ENCODE peak calls at places on chromosomes 13 and 19, in four cellular contexts. D is endothelial cell of umbilical vein, H is spleen, O is suprapubic skin. P is an unnamed sample.

GRCh38 chr19:6481541-6482342 is at the start of gene DENND1C:
- DNase-seq in D (peak; percentile 12), H (peak; percentile 95), O (no peak), P (peak; percentile 46)

GRCh38 chr19:5122671-5123409 is 153.9 kb downstream of the KDM4B start:
- DNase-seq in D (no peak), H (no peak), O (no peak), P (no peak)

GRCh38 chr19:3522421-3523360 is 16.3 kb upstream of the TEKTIP1 start:
- DNase-seq in D (no peak), H (no peak), O (peak; percentile 58), P (no peak)

GRCh38 chr13:49066856-49067255 is 91.1 kb downstream of the FNDC3A start:
- DNase-seq in D (no peak), H (no peak), O (no peak), P (no peak)

GRCh38 chr13:112248406-112248760 is 127.8 kb upstream of the SPACA7 start:
- DNase-seq in D (no peak), H (peak; percentile 38), O (no peak), P (no peak)

GRCh38 chr19:37370880-37371661 is at the start of gene ZNF527:
- DNase-seq in D (peak; percentile 98), H (peak; percentile 98), O (peak; percentile 97), P (peak; percentile 98)

GRCh38 chr19:13001502-13002388 is 6.5 kb downstream of the NFIX start:
- DNase-seq in D (no peak), H (no peak), O (peak; percentile 90), P (no peak)

GRCh38 chr13:83048419-83048818 is 833.9 kb downstream of the SLITRK1 start:
- DNase-seq in D (no peak), H (no peak), O (no peak), P (no peak)

GRCh38 chr13:44238011-44238421 is 135.6 kb upstream of the SERP2 start:
- DNase-seq in D (no peak), H (no peak), O (no peak), P (no peak)

GRCh38 chr19:48760514-48761221 is 5.3 kb downstream of the FGF21 start:
- DNase-seq in D (peak; percentile 48), H (no peak), O (no peak), P (no peak)

GRCh38 chr13:51494151-51494550 is 41.3 kb upstream of the INTS6 start:
- DNase-seq in D (no peak), H (no peak), O (no peak), P (no peak)

GRCh38 chr19:50779504-50780457 is 9.5 kb downstream of the GPR32 start:
- DNase-seq in D (no peak), H (no peak), O (no peak), P (no peak)

GRCh38 chr19:40948580-40949299 is 42.3 kb upstream of the CYP2B6 start:
- DNase-seq in D (no peak), H (no peak), O (no peak), P (no peak)

GRCh38 chr13:51681037-51681678 is 96.9 kb downstream of the WDFY2 start:
- DNase-seq in D (no peak), H (no peak), O (no peak), P (no peak)

DNA sequence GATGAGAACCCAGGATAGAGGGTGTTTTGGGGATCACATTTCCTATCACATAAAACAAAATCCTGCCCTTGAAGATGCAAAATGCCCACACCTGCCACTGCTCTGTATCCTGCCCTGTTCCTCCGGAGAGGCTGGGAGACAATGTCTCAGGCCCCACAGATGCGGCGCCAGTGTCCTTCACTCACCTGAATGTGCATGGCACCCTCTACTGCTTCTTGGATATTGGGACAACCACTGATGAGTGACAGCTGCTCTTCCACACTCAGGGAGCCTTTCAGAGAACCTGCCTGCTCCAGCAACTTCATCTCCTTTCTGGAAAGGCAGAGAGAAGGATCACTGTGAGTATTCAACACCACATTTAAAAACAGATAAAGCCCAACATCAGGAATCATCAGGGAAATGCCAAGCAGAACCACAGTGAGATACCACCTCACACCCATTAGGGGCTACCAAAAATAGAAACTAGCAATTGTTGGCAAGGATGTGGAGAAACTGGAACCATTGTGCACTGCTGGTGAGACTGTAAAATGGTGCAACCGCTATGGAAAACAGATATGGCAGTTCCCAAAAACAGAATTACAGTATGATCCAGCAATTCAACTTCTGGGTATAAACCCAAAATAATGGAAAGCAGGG is 36.4 kb downstream of the CRYL1 start:
- DNase-seq in D (no peak), H (no peak), O (no peak), P (no peak)
- TF ChIP-seq POLR2A in D (no peak), H (no peak), O (no peak), P (no peak)

DNA sequence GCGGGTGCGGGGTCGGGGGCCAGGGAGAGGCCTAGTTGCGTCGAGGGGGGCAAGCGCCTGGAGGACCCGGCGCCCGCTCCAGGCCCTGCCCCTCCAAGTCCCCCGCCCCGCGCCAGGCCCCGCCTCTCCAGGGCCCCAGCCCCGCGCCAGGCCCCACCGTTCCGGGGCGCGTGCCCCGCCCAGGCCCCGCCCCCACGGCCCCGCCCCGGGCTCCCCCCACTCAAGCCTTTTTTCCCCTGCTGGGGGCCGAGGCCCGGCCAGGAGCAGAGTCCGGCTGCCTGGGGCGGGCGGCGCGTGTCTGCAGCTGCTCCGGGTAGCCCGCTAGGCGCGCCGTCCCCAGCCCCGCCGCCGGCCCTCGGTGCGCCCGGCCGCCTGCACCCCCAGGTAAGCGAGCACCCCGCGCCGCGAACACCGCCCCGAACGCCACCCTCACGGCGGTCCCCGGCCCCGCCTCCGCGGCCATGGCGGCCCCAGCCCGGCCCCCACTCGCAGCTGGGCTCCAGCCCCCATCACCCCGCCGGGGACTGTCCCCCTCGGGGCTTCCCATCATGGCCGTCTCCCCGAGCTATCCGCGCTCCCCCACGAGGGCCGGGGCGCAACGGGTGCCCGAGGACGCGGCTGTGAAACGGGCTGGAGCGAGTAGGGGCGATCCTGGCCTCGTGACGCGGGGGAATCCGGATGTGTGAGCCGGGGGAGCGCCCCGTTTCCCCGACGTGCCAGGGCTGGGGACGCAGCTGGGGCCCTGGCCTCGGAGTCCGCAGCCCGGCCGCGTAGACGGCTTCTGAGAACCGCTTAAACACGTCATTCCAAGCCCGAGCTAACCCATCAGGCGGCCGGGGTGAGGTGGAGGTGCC is at the start of gene CERS4:
- DNase-seq in D (no peak), H (peak; percentile 94), O (peak; percentile 82), P (peak; percentile 82)
- TF ChIP-seq POLR2A in D (no peak), H (no peak), O (no peak), P (no peak)

GRCh38 chr19:39463403-39463802 is 17.2 kb upstream of the TIMM50 start:
- DNase-seq in D (no peak), H (no peak), O (no peak), P (no peak)

GRCh38 chr19:39469567-39469966 is 11.1 kb upstream of the TIMM50 start:
- DNase-seq in D (no peak), H (no peak), O (no peak), P (no peak)

GRCh38 chr19:39467941-39468340 is 12.7 kb upstream of the TIMM50 start:
- DNase-seq in D (no peak), H (no peak), O (no peak), P (no peak)

GRCh38 chr19:39469036-39469435 is 11.6 kb upstream of the TIMM50 start:
- DNase-seq in D (no peak), H (no peak), O (no peak), P (no peak)

GRCh38 chr19:39465956-39466747 is 14.5 kb upstream of the TIMM50 start:
- DNase-seq in D (no peak), H (no peak), O (no peak), P (no peak)
- TF ChIP-seq POLR2A in D (no peak), H (no peak), O (no peak), P (no peak)

GRCh38 chr13:101152184-101152583 is 264.1 kb downstream of the NALCN start:
- DNase-seq in D (no peak), H (no peak), O (no peak), P (no peak)

GRCh38 chr13:101155920-101156319 is 260.4 kb downstream of the NALCN start:
- DNase-seq in D (no peak), H (no peak), O (no peak), P (no peak)

GRCh38 chr13:101157261-101157660 is 259.0 kb downstream of the NALCN start:
- DNase-seq in D (no peak), H (no peak), O (no peak), P (no peak)
- TF ChIP-seq POLR2A in D (no peak), H (no peak), O (no peak), P (no peak)

P was measured in H54.